ENCODE peak calls at places on chromosomes 6 and 20, in nine cellular contexts. N, H, T, K, M, J, E, P and D are unnamed samples.

GRCh38 chr6:56459030-56459805 is 183.5 kb downstream of the DST start:
- DNase-seq in N (no peak), H (no peak), T (no peak), K (no peak), M (no peak), J (no peak), E (no peak), P (no peak), D (no peak)

GRCh38 chr6:107120404-107120803 is 5.1 kb upstream of the BEND3 start:
- DNase-seq in N (no peak), H (no peak), T (no peak), K (no peak), M (no peak), J (no peak), E (no peak), P (no peak), D (no peak)

GRCh38 chr20:46987001-46987400 is 92.4 kb downstream of the EYA2 start:
- DNase-seq in N (no peak), H (no peak), T (no peak), K (no peak), M (no peak), J (no peak), E (no peak), P (no peak), D (no peak)

GRCh38 chr6:137867685-137868509 is 838 bp downstream of the TNFAIP3 start:
- DNase-seq in N (peak), H (no peak), T (no peak), K (peak), M (no peak), J (no peak), E (no peak), P (no peak), D (no peak)

GRCh38 chr20:6081236-6081635 is 27.4 kb upstream of the LRRN4 start:
- DNase-seq in N (peak), H (no peak), T (no peak), K (no peak), M (peak), J (no peak), E (no peak), P (no peak), D (peak)

GRCh38 chr6:169905041-169905807 is 153.8 kb downstream of the ERMARD start:
- DNase-seq in N (peak), H (peak), T (peak), K (peak), M (no peak), J (no peak), E (no peak), P (no peak), D (peak)

GRCh38 chr20:61918548-61918947 is 147.1 kb downstream of the TAF4 start:
- DNase-seq in N (no peak), H (no peak), T (no peak), K (no peak), M (no peak), J (no peak), E (no peak), P (no peak), D (no peak)

GRCh38 chr6:32973934-32974333 is 5.5 kb downstream of the BRD2 start:
- DNase-seq in N (no peak), H (no peak), T (no peak), K (no peak), M (no peak), J (no peak), E (no peak), P (peak), D (no peak)

GRCh38 chr20:19495905-19496703 is 262.0 kb upstream of the RIN2 start:
- DNase-seq in N (peak), H (no peak), T (no peak), K (no peak), M (peak), J (no peak), E (peak), P (no peak), D (no peak)

GRCh38 chr6:79028641-79029314 is 49.3 kb downstream of the PHIP start:
- DNase-seq in N (no peak), H (no peak), T (no peak), K (no peak), M (no peak), J (no peak), E (no peak), P (no peak), D (no peak)

GRCh38 chr6:704037-704436 is 11.1 kb upstream of the EXOC2 start:
- DNase-seq in N (no peak), H (no peak), T (no peak), K (no peak), M (no peak), J (no peak), E (no peak), P (no peak), D (no peak)

GRCh38 chr20:40997116-40997515 is 31.5 kb upstream of the TOP1 start:
- DNase-seq in N (no peak), H (no peak), T (peak), K (no peak), M (no peak), J (no peak), E (no peak), P (no peak), D (no peak)

GRCh38 chr20:1210501-1210900 is 7.2 kb downstream of the C20orf202 start:
- DNase-seq in N (no peak), H (no peak), T (no peak), K (no peak), M (no peak), J (no peak), E (no peak), P (no peak), D (no peak)

GRCh38 chr6:1190361-1190760 is 121.5 kb upstream of the FOXQ1 start:
- DNase-seq in N (no peak), H (no peak), T (no peak), K (no peak), M (peak), J (no peak), E (no peak), P (peak), D (peak)

GRCh38 chr20:56833427-56833826 is 204.3 kb downstream of the TFAP2C start:
- DNase-seq in N (no peak), H (no peak), T (no peak), K (no peak), M (no peak), J (no peak), E (no peak), P (no peak), D (no peak)

GRCh38 chr6:107491059-107491609 is 1.2 kb downstream of the SOBP start:
- DNase-seq in N (peak), H (no peak), T (peak), K (peak), M (no peak), J (no peak), E (peak), P (no peak), D (no peak)

GRCh38 chr6:93806409-93807270 is 387.3 kb upstream of the EPHA7 start:
- DNase-seq in N (no peak), H (no peak), T (no peak), K (no peak), M (no peak), J (no peak), E (no peak), P (no peak), D (no peak)

GRCh38 chr6:21305827-21306469 is 287.6 kb upstream of the SOX4 start:
- DNase-seq in N (no peak), H (no peak), T (no peak), K (no peak), M (peak), J (no peak), E (no peak), P (peak), D (peak)

GRCh38 chr6:112177081-112177480 is 77.3 kb downstream of the LAMA4 start:
- DNase-seq in N (no peak), H (no peak), T (no peak), K (no peak), M (no peak), J (no peak), E (no peak), P (no peak), D (no peak)

GRCh38 chr6:152270301-152270925 is 366.7 kb downstream of the SYNE1 start:
- DNase-seq in N (no peak), H (no peak), T (no peak), K (no peak), M (no peak), J (no peak), E (no peak), P (peak), D (no peak)

GRCh38 chr6:27479319-27480182 is 6.6 kb upstream of the ZNF184 start:
- DNase-seq in N (peak), H (peak), T (peak), K (peak), M (peak), J (peak), E (peak), P (peak), D (peak)

GRCh38 chr6:124197148-124197547 is 393.5 kb downstream of the NKAIN2 start:
- DNase-seq in N (no peak), H (no peak), T (no peak), K (no peak), M (no peak), J (no peak), E (no peak), P (peak), D (no peak)

GRCh38 chr6:92647630-92648029 is 771.7 kb downstream of the EPHA7 start:
- DNase-seq in N (no peak), H (no peak), T (no peak), K (no peak), M (no peak), J (no peak), E (no peak), P (no peak), D (peak)

GRCh38 chr6:7106752-7107577 is 796 bp upstream of the RREB1 start:
- DNase-seq in N (peak), H (no peak), T (no peak), K (peak), M (no peak), J (no peak), E (no peak), P (peak), D (no peak)

GRCh38 chr6:151475653-151476523 is 17.9 kb upstream of the CCDC170 start:
- DNase-seq in N (peak), H (no peak), T (no peak), K (peak), M (no peak), J (no peak), E (no peak), P (peak), D (no peak)

GRCh38 chr6:105111871-105112270 is 67.9 kb downstream of the POPDC3 start:
- DNase-seq in N (no peak), H (no peak), T (no peak), K (no peak), M (no peak), J (no peak), E (no peak), P (no peak), D (no peak)

GRCh38 chr6:166560222-166560621 is 26.3 kb downstream of the RAMACL start:
- DNase-seq in N (no peak), H (no peak), T (no peak), K (no peak), M (no peak), J (no peak), E (no peak), P (no peak), D (no peak)

GRCh38 chr6:98836962-98837944 is 2.9 kb downstream of the POU3F2 start:
- DNase-seq in N (no peak), H (no peak), T (no peak), K (no peak), M (no peak), J (no peak), E (no peak), P (no peak), D (no peak)

GRCh38 chr6:112620832-112621569 is 273.9 kb downstream of the RFPL4B start:
- DNase-seq in N (no peak), H (no peak), T (no peak), K (no peak), M (no peak), J (no peak), E (no peak), P (peak), D (no peak)

GRCh38 chr6:74289881-74290280 is 593.9 kb downstream of the CD109 start:
- DNase-seq in N (no peak), H (no peak), T (no peak), K (no peak), M (peak), J (no peak), E (no peak), P (no peak), D (no peak)

GRCh38 chr6:93581371-93581770 is 162.0 kb upstream of the EPHA7 start:
- DNase-seq in N (no peak), H (no peak), T (no peak), K (no peak), M (no peak), J (no peak), E (no peak), P (no peak), D (peak)

GRCh38 chr20:43916875-43917371 is 2.3 kb downstream of the TOX2 start:
- DNase-seq in N (no peak), H (no peak), T (no peak), K (no peak), M (no peak), J (no peak), E (no peak), P (peak), D (no peak)
- H3K4me3 ChIP-seq in N (no peak), H (no peak), T (no peak), K (no peak), M (peak), J (no peak), E (no peak), P (peak), D (peak)

DNA sequence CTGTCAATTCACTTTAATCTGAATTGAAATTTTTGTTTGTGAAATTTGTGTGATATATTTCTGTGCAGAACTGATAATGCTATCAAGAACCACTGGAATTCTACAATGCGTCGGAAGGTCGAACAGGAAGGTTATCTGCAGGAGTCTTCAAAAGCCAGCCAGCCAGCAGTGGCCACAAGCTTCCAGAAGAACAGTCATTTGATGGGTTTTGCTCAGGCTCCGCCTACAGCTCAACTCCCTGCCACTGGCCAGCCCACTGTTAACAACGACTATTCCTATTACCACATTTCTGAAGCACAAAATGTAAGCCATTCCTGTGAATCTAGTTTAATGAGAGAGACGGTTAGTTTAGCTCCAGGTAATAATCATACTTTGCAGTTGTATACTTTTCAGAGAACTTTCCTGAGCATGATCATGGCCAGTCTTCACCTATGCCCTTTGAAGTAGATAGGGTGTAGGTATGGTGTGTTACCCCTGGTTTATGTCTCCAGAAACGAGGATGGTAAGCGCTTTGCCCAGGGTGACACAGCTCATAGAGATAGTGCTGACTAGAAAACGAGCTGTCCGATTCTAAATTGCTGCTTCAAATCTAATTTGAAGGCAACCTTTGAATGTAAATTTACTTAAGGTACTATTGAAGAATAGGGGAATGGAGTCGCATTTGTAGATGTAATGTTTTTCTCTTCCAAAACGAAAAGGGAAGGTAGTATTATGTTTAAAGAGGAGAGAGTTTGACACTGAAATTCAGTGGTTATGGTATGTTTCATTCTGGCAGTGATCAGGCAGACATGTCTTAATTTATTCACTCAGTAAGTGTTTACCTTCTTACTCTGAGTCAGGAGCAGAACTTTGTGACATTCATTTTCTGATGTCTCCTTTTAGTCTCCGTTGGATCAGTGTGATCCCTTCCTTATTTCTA is 11.4 kb downstream of the MYB start:
- DNase-seq in N (no peak), H (no peak), T (no peak), K (no peak), M (no peak), J (no peak), E (no peak), P (no peak), D (no peak)
- TF ChIP-seq CTCF in N (no peak), H (no peak), T (no peak), K (no peak), M (no peak), J (no peak), E (no peak), P (no peak), D (no peak)

DNA sequence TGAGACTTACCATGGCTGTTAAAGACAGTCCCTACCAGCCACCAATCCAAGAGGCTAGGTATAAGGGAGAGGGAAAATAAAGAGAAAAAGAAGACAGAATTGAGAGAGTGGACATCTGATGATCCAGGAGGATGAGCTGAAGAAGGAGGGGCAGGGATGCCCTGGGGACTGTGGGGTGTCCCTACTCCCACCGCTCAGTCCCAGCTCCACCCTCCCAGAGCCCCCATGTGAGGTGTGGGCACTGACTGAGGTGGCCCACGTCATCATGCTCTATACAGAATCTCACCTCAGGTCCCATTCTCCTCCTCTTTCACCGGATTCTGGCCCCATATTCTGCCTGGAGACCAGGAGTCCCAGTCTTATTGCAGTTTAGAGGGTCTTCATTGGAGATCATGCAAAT is 135.7 kb downstream of the KLHL32 start:
- DNase-seq in N (no peak), H (no peak), T (no peak), K (no peak), M (no peak), J (no peak), E (no peak), P (no peak), D (no peak)
- H3K4me3 ChIP-seq in N (no peak), H (no peak), T (no peak), K (no peak), M (no peak), J (no peak), E (no peak), P (no peak), D (no peak)

DNA sequence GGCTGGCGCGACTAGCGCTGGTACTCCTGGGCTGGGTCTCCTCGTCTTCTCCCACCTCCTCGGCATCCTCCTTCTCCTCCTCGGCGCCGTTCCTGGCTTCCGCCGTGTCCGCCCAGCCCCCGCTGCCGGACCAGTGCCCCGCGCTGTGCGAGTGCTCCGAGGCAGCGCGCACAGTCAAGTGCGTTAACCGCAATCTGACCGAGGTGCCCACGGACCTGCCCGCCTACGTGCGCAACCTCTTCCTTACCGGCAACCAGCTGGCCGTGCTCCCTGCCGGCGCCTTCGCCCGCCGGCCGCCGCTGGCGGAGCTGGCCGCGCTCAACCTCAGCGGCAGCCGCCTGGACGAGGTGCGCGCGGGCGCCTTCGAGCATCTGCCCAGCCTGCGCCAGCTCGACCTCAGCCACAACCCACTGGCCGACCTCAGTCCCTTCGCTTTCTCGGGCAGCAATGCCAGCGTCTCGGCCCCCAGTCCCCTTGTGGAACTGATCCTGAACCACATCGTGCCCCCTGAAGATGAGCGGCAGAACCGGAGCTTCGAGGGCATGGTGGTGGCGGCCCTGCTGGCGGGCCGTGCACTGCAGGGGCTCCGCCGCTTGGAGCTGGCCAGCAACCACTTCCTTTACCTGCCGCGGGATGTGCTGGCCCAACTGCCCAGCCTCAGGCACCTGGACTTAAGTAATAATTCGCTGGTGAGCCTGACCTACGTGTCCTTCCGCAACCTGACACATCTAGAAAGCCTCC is 1.6 kb downstream of the TPBG start:
- DNase-seq in N (peak), H (no peak), T (no peak), K (peak), M (no peak), J (peak), E (no peak), P (peak), D (no peak)
- TF ChIP-seq CTCF in N (peak), H (no peak), T (no peak), K (no peak), M (peak), J (peak), E (no peak), P (no peak), D (no peak)

GRCh38 chr6:36129889-36130671 is at the start of gene MAPK13:
- DNase-seq in N (peak), H (no peak), T (no peak), K (peak), M (no peak), J (no peak), E (no peak), P (peak), D (no peak)
- H3K4me3 ChIP-seq in N (peak), H (peak), T (peak), K (peak), M (peak), J (peak), E (peak), P (peak), D (peak)

GRCh38 chr20:22446613-22447447 is 137.5 kb downstream of the FOXA2 start:
- DNase-seq in N (peak), H (no peak), T (no peak), K (no peak), M (no peak), J (no peak), E (no peak), P (no peak), D (no peak)

GRCh38 chr20:22438926-22439325 is 145.4 kb downstream of the FOXA2 start:
- DNase-seq in N (no peak), H (no peak), T (no peak), K (no peak), M (no peak), J (no peak), E (no peak), P (no peak), D (no peak)

GRCh38 chr20:22437354-22437753 is 147.0 kb downstream of the FOXA2 start:
- DNase-seq in N (no peak), H (no peak), T (no peak), K (no peak), M (no peak), J (no peak), E (no peak), P (no peak), D (no peak)

GRCh38 chr20:22438346-22438745 is 146.0 kb downstream of the FOXA2 start:
- DNase-seq in N (no peak), H (no peak), T (no peak), K (no peak), M (no peak), J (no peak), E (no peak), P (no peak), D (no peak)

DNA sequence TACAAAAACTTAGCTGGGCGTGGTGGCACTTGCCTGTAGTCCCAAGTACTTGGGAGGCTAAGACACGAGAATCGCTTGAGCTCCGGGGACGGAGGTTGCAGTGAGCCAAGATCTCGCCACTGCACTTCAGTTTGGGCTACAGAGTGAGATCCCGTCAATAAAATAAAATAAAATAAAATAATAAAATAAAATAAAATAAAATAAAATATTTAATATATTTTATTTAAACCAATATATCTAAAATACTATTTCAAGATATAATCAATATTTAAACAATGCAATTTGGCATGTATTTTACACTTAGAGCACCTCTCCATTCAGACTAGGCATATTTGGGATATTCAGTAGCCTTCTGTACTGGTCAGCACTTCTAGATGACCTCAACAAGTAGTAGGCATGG is 142.1 kb downstream of the FOXA2 start:
- DNase-seq in N (no peak), H (no peak), T (no peak), K (no peak), M (no peak), J (no peak), E (no peak), P (no peak), D (no peak)
- TF ChIP-seq CTCF in N (no peak), H (no peak), T (no peak), K (no peak), M (no peak), J (no peak), E (no peak), P (no peak), D (no peak)